ENCODE peak calls at places on chromosomes 16 and 17, in nine cellular contexts. One of them, this sample, is unnamed. For H3K36me3, the result is how much of the 10 kb centered on the place peaks cover.

GRCh38 chr17:63337579-63337978 is 108.5 kb downstream of the CYB561 start:
- DNase-seq in IMR-90: no peak
- DNase-seq in transverse colon: no peak
- DNase-seq in heart left ventricle: no peak
- DNase-seq in thoracic aorta: no peak
- DNase-seq in adrenal gland: no peak
- DNase-seq in pancreas: no peak
- DNase-seq in upper lobe of right lung: no peak
- DNase-seq in uterus: no peak
- DNase-seq in this sample: no peak

GRCh38 chr17:41652461-41652960 is 28.1 kb upstream of the KRT17 start:
- DNase-seq in IMR-90: no peak
- DNase-seq in transverse colon: no peak
- DNase-seq in heart left ventricle: no peak
- DNase-seq in thoracic aorta: no peak
- DNase-seq in adrenal gland: no peak
- DNase-seq in pancreas: no peak
- DNase-seq in upper lobe of right lung: peak
- DNase-seq in uterus: no peak
- DNase-seq in this sample: no peak

GRCh38 chr17:45221081-45221996 is at the start of gene FMNL1:
- DNase-seq in IMR-90: no peak
- DNase-seq in transverse colon: peak
- DNase-seq in heart left ventricle: peak
- DNase-seq in thoracic aorta: no peak
- DNase-seq in adrenal gland: peak
- DNase-seq in pancreas: no peak
- DNase-seq in upper lobe of right lung: peak
- DNase-seq in uterus: no peak
- DNase-seq in this sample: no peak

GRCh38 chr17:44384823-44385286 is 4.6 kb downstream of the ITGA2B start:
- DNase-seq in IMR-90: no peak
- DNase-seq in transverse colon: no peak
- DNase-seq in heart left ventricle: no peak
- DNase-seq in thoracic aorta: no peak
- DNase-seq in adrenal gland: peak
- DNase-seq in pancreas: peak
- DNase-seq in upper lobe of right lung: no peak
- DNase-seq in uterus: no peak
- DNase-seq in this sample: no peak

GRCh38 chr16:81703177-81704155 is 75.6 kb upstream of the PLCG2 start:
- DNase-seq in IMR-90: peak
- DNase-seq in transverse colon: no peak
- DNase-seq in heart left ventricle: no peak
- DNase-seq in thoracic aorta: no peak
- DNase-seq in adrenal gland: peak
- DNase-seq in pancreas: no peak
- DNase-seq in upper lobe of right lung: peak
- DNase-seq in uterus: peak
- DNase-seq in this sample: peak

GRCh38 chr17:74369665-74370490 is 2.6 kb downstream of the GPR142 start:
- DNase-seq in IMR-90: no peak
- DNase-seq in transverse colon: no peak
- DNase-seq in heart left ventricle: no peak
- DNase-seq in thoracic aorta: no peak
- DNase-seq in adrenal gland: no peak
- DNase-seq in pancreas: no peak
- DNase-seq in upper lobe of right lung: no peak
- DNase-seq in uterus: no peak
- DNase-seq in this sample: no peak

GRCh38 chr16:86953631-86954465 is 363.3 kb downstream of the C16orf95 start:
- DNase-seq in IMR-90: no peak
- DNase-seq in transverse colon: no peak
- DNase-seq in heart left ventricle: no peak
- DNase-seq in thoracic aorta: no peak
- DNase-seq in adrenal gland: peak
- DNase-seq in pancreas: no peak
- DNase-seq in upper lobe of right lung: no peak
- DNase-seq in uterus: no peak
- DNase-seq in this sample: no peak

GRCh38 chr17:69978056-69978646 is 96.9 kb upstream of the KCNJ16 start:
- DNase-seq in IMR-90: no peak
- DNase-seq in transverse colon: no peak
- DNase-seq in heart left ventricle: no peak
- DNase-seq in thoracic aorta: no peak
- DNase-seq in adrenal gland: no peak
- DNase-seq in pancreas: no peak
- DNase-seq in upper lobe of right lung: no peak
- DNase-seq in uterus: no peak
- DNase-seq in this sample: no peak

GRCh38 chr17:36867716-36868115 is 69.6 kb upstream of the LHX1 start:
- DNase-seq in IMR-90: no peak
- DNase-seq in transverse colon: no peak
- DNase-seq in heart left ventricle: no peak
- DNase-seq in thoracic aorta: no peak
- DNase-seq in adrenal gland: no peak
- DNase-seq in pancreas: no peak
- DNase-seq in upper lobe of right lung: no peak
- DNase-seq in uterus: no peak
- DNase-seq in this sample: no peak

GRCh38 chr17:40062347-40063033 is at the start of gene THRA:
- DNase-seq in IMR-90: peak
- DNase-seq in transverse colon: peak
- DNase-seq in heart left ventricle: peak
- DNase-seq in thoracic aorta: no peak
- DNase-seq in adrenal gland: peak
- DNase-seq in pancreas: peak
- DNase-seq in upper lobe of right lung: peak
- DNase-seq in uterus: peak
- DNase-seq in this sample: peak

GRCh38 chr16:1152651-1153259 is at the start of gene CACNA1H:
- DNase-seq in IMR-90: no peak
- DNase-seq in transverse colon: no peak
- DNase-seq in heart left ventricle: no peak
- DNase-seq in thoracic aorta: no peak
- DNase-seq in adrenal gland: no peak
- DNase-seq in pancreas: no peak
- DNase-seq in upper lobe of right lung: no peak
- DNase-seq in uterus: peak
- DNase-seq in this sample: peak

GRCh38 chr17:81039096-81039495 is 4.1 kb downstream of the BAIAP2 start:
- DNase-seq in IMR-90: no peak
- DNase-seq in transverse colon: no peak
- DNase-seq in heart left ventricle: peak
- DNase-seq in thoracic aorta: no peak
- DNase-seq in adrenal gland: no peak
- DNase-seq in pancreas: peak
- DNase-seq in upper lobe of right lung: no peak
- DNase-seq in uterus: no peak
- DNase-seq in this sample: no peak

GRCh38 chr17:81404557-81405165 is 9.4 kb downstream of the BAHCC1 start:
- DNase-seq in IMR-90: no peak
- DNase-seq in transverse colon: peak
- DNase-seq in heart left ventricle: peak
- DNase-seq in thoracic aorta: no peak
- DNase-seq in adrenal gland: no peak
- DNase-seq in pancreas: no peak
- DNase-seq in upper lobe of right lung: no peak
- DNase-seq in uterus: no peak
- DNase-seq in this sample: no peak

GRCh38 chr17:65498831-65499230 is 62.6 kb downstream of the AXIN2 start:
- DNase-seq in IMR-90: no peak
- DNase-seq in transverse colon: no peak
- DNase-seq in heart left ventricle: no peak
- DNase-seq in thoracic aorta: no peak
- DNase-seq in adrenal gland: no peak
- DNase-seq in pancreas: no peak
- DNase-seq in upper lobe of right lung: no peak
- DNase-seq in uterus: no peak
- DNase-seq in this sample: no peak

GRCh38 chr17:65489413-65490170 is 71.9 kb downstream of the AXIN2 start:
- DNase-seq in IMR-90: no peak
- DNase-seq in transverse colon: no peak
- DNase-seq in heart left ventricle: no peak
- DNase-seq in thoracic aorta: no peak
- DNase-seq in adrenal gland: no peak
- DNase-seq in pancreas: no peak
- DNase-seq in upper lobe of right lung: no peak
- DNase-seq in uterus: no peak
- DNase-seq in this sample: no peak

GRCh38 chr17:65496801-65497200 is 64.6 kb downstream of the AXIN2 start:
- DNase-seq in IMR-90: no peak
- DNase-seq in transverse colon: no peak
- DNase-seq in heart left ventricle: no peak
- DNase-seq in thoracic aorta: no peak
- DNase-seq in adrenal gland: no peak
- DNase-seq in pancreas: no peak
- DNase-seq in upper lobe of right lung: no peak
- DNase-seq in uterus: no peak
- DNase-seq in this sample: no peak

GRCh38 chr17:65495255-65496060 is 66.0 kb downstream of the AXIN2 start:
- DNase-seq in IMR-90: no peak
- DNase-seq in transverse colon: peak
- DNase-seq in heart left ventricle: no peak
- DNase-seq in thoracic aorta: no peak
- DNase-seq in adrenal gland: no peak
- DNase-seq in pancreas: no peak
- DNase-seq in upper lobe of right lung: peak
- DNase-seq in uterus: no peak
- DNase-seq in this sample: peak
- TF ChIP-seq CTCF in IMR-90: no peak
- TF ChIP-seq CTCF in transverse colon: no peak
- TF ChIP-seq CTCF in heart left ventricle: no peak
- TF ChIP-seq CTCF in thoracic aorta: no peak
- TF ChIP-seq CTCF in adrenal gland: no peak
- TF ChIP-seq CTCF in pancreas: no peak
- TF ChIP-seq CTCF in upper lobe of right lung: no peak
- TF ChIP-seq CTCF in uterus: no peak
- TF ChIP-seq CTCF in this sample: no peak

DNA sequence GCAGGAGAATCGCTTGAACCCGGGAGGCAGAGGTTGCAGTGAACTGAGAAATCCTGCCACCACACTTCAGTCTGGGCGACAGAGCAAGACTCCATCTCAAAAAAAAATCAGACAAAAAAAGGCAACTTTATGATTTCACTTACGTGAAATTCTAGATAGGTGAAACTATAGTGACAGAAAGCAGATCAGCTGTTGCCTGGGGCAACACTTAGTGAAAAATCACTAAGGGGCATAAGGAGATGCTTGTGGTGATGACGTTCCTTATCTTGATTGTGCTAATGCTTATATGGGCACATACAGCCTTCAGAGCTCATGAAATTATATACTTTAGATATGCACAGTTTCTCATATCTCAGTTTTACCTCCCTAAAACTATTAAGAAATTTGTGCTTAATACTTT is 41.6 kb upstream of the SLC5A10 start:
- DNase-seq in IMR-90: no peak
- DNase-seq in transverse colon: no peak
- DNase-seq in heart left ventricle: no peak
- DNase-seq in thoracic aorta: no peak
- DNase-seq in adrenal gland: no peak
- DNase-seq in pancreas: no peak
- DNase-seq in upper lobe of right lung: no peak
- DNase-seq in uterus: no peak
- DNase-seq in this sample: no peak
- H3K36me3 ChIP-seq in IMR-90: under half
- H3K36me3 ChIP-seq in transverse colon: under half
- H3K36me3 ChIP-seq in heart left ventricle: under half
- H3K36me3 ChIP-seq in thoracic aorta: under half
- H3K36me3 ChIP-seq in adrenal gland: under half
- H3K36me3 ChIP-seq in pancreas: under half
- H3K36me3 ChIP-seq in upper lobe of right lung: under half
- H3K36me3 ChIP-seq in uterus: under half
- H3K36me3 ChIP-seq in this sample: under half

DNA sequence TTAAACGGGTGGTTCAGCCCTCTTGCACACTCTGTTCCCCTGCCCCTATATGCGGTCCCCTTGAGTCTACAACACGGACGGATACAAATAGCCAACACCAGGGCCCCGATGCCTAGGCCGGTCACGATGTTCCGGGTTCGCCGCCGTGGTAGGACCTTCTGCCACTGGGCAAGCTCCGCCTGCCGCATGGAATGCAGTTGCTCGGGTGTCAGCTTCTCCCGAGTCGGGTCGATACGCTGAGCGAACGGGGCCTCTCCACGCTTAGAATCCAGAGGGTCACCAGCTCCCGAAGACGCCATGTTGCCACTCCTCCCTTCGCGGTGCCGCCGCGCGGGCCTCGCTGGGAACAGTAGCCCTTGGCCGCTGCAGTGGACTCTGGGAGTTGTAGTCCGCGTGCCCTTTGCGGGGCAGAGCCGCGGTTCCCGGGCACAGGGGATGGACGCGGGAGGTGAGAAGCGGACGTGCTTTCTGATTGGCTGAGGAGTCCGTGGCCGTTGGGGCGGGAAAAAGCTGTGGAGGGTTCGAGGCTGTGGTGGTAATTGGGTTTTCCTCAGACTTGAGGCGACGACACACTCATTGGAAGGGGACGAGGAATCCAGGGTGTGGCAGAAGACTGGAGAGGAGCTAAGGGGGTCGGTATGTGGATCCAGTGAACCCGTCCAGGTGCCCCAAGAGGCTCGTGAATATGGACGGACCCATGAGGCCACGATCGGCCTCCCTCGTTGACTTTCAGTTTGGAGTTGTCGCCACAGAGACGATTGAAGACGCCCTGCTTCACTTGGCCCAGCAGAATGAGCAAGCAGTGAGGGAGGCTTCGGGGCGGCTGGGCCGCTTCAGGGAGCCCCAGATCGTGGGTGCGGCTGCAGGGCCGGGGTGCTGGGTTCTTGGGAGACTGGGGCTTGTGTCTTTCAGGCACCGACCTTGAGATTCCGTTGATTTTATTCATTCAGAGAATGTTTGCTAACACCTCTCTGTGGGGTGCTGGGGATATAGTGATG is at the start of the genes CNTD1 and COA3:
- DNase-seq in IMR-90: peak
- DNase-seq in transverse colon: peak
- DNase-seq in heart left ventricle: peak
- DNase-seq in thoracic aorta: peak
- DNase-seq in adrenal gland: peak
- DNase-seq in pancreas: peak
- DNase-seq in upper lobe of right lung: peak
- DNase-seq in uterus: peak
- DNase-seq in this sample: peak
- TF ChIP-seq CTCF in IMR-90: peak
- TF ChIP-seq CTCF in transverse colon: no peak
- TF ChIP-seq CTCF in heart left ventricle: no peak
- TF ChIP-seq CTCF in thoracic aorta: no peak
- TF ChIP-seq CTCF in adrenal gland: no peak
- TF ChIP-seq CTCF in pancreas: no peak
- TF ChIP-seq CTCF in upper lobe of right lung: no peak
- TF ChIP-seq CTCF in uterus: no peak
- TF ChIP-seq CTCF in this sample: no peak

DNA sequence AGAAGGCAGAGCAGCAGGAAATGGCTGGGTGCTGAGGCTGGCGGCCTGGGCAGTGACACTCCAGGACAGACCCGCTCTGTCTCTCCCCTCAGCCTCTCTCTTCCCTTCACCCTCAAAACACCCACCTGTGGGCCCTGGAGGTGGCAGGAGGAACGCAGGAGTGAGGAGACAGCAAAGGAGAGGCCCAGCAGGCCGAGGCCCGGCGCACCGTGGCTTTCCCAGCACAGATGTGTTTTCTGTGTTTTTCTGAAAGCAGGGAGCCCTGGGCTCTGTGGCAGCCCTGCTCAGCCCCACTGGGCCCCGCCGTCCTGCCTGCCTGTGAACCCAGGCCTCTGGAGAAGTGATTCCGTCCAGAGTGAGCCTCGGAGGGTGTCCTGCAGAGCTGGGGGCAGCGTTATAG is 30.5 kb downstream of the ZNF469 start:
- DNase-seq in IMR-90: no peak
- DNase-seq in transverse colon: no peak
- DNase-seq in heart left ventricle: no peak
- DNase-seq in thoracic aorta: no peak
- DNase-seq in adrenal gland: no peak
- DNase-seq in pancreas: no peak
- DNase-seq in upper lobe of right lung: no peak
- DNase-seq in uterus: no peak
- DNase-seq in this sample: no peak
- H3K36me3 ChIP-seq in IMR-90: half or more
- H3K36me3 ChIP-seq in transverse colon: under half
- H3K36me3 ChIP-seq in heart left ventricle: under half
- H3K36me3 ChIP-seq in thoracic aorta: under half
- H3K36me3 ChIP-seq in adrenal gland: under half
- H3K36me3 ChIP-seq in pancreas: under half
- H3K36me3 ChIP-seq in upper lobe of right lung: under half
- H3K36me3 ChIP-seq in uterus: under half
- H3K36me3 ChIP-seq in this sample: under half

This sample was measured in hepatocyte.